ENCODE peak calls at places on chromosomes 12 and 14, in four cellular contexts. C is tibial nerve, E is hepatocyte, X is fibroblast of villous mesenchyme. R is an unnamed sample.

GRCh38 chr12:125330645-125331341 is 265.6 kb downstream of the AACS start:
- DNase-seq in C (peak; percentile 32), E (peak; percentile 77), X (peak; percentile 16), R (peak; percentile 62)

GRCh38 chr12:67151891-67152290 is 117.3 kb upstream of the CAND1 start:
- DNase-seq in C (no peak), E (peak; percentile 12), X (peak; percentile 28), R (no peak)

GRCh38 chr12:111413442-111414086 is 7.8 kb downstream of the SH2B3 start:
- DNase-seq in C (no peak), E (no peak), X (peak; percentile 80), R (no peak)

GRCh38 chr12:40942326-40942725 is 245.8 kb upstream of the PDZRN4 start:
- DNase-seq in C (no peak), E (peak; percentile 14), X (peak; percentile 10), R (no peak)

GRCh38 chr12:11482955-11483354 is 87.6 kb upstream of the PRB2 start:
- DNase-seq in C (no peak), E (no peak), X (peak; percentile 63), R (no peak)

GRCh38 chr14:96001866-96002510 is 37.2 kb upstream of the C14orf132 start:
- DNase-seq in C (no peak), E (no peak), X (no peak), R (no peak)

GRCh38 chr14:56333361-56334279 is 215.4 kb downstream of the PELI2 start:
- DNase-seq in C (no peak), E (peak; percentile 43), X (peak; percentile 88), R (no peak)

GRCh38 chr12:115323223-115323905 is 639.4 kb upstream of the TBX3 start:
- DNase-seq in C (no peak), E (no peak), X (peak; percentile 44), R (no peak)

GRCh38 chr14:48127674-48128073 is 452.3 kb upstream of the MDGA2 start:
- DNase-seq in C (no peak), E (no peak), X (no peak), R (no peak)

GRCh38 chr12:131226345-131227265 is 272.9 kb downstream of the ADGRD1 start:
- DNase-seq in C (no peak), E (no peak), X (no peak), R (no peak)

DNA sequence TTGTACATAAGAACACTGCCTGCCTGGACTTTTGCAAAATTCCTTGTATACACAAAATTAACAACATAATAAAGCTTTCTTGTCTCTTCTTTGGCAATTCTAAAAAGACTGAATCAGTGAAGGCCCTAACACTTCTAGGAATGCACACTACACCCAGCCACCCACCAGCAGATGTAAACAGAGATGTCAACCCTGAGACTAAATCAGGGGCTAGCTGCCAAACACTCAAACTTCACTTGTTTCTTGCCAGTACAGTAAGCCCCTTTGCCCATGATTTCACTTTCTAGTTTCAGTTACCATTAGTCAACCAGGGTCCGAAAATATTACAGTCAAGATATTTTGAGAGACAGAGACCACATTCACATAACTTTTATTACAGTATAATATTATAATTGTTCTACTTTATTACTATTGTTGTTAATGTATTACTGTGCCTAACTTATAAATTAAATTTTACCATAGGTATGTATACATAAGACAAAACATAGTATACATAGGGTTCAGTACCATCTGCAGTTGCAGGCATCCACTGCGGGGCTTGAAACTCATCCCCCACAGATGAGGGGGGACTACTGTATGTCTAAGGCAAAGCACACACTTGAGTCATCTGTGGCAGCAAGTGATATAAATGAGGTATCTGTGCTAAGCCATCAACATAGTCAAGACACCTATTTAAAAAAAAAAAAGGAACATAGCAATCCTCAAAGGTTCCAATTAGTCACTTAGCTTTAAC is 15.3 kb downstream of the DCAF5 start:
- DNase-seq in C (no peak), E (no peak), X (peak; percentile 16), R (no peak)
- H3K4me3 ChIP-seq in C (no peak overlapping the region), E (no peak overlapping the region), X (no peak overlapping the region), R (no peak overlapping the region)

GRCh38 chr12:42690264-42690663 is 100.7 kb upstream of the PRICKLE1 start:
- DNase-seq in C (no peak), E (no peak), X (no peak), R (no peak)
- TF ChIP-seq CTCF in C (no peak), E (no peak), X (no peak), R (no peak)

GRCh38 chr12:49566361-49566760 is 1.6 kb downstream of the MCRS1 start:
- DNase-seq in C (no peak), E (no peak), X (no peak), R (no peak)
- H3K4me3 ChIP-seq in C (no peak overlapping the region), E (no peak overlapping the region), X (no peak overlapping the region), R (no peak overlapping the region)

DNA sequence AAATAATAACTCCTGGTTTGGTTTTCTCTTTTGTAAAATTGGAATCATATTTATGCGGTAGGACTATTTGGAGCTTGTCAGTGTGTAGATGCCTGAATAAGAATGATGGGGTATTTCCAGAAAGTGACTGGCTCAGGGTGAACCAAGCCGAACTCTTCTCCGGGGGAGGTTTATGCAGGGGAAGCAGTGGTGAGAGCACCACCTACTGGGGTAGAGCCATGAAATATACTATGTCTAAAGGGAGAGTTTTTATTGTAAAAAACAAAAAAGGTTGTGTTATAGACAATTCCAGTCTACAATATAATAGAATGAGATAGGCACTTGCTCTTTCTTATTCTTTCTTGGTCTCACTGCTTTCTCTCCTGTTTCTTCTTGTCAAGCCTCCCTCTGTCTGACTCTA is 222.9 kb upstream of the SLC16A7 start:
- DNase-seq in C (no peak), E (peak; percentile 28), X (peak; percentile 5), R (peak; percentile 46)
- TF ChIP-seq CTCF in C (no peak), E (peak; percentile 41), X (peak; percentile 36), R (no peak)

GRCh38 chr12:101715045-101715444 is 17.6 kb downstream of the CHPT1 start:
- DNase-seq in C (no peak), E (no peak), X (no peak), R (no peak)

GRCh38 chr12:101719566-101719965 is 19.7 kb downstream of the SYCP3 start:
- DNase-seq in C (no peak), E (no peak), X (no peak), R (no peak)

GRCh38 chr12:101710289-101710688 is 12.8 kb downstream of the CHPT1 start:
- DNase-seq in C (no peak), E (no peak), X (no peak), R (no peak)

GRCh38 chr12:101713059-101713682 is 15.7 kb downstream of the CHPT1 start:
- DNase-seq in C (peak; percentile 27), E (peak; percentile 49), X (peak; percentile 72), R (peak; percentile 37)

DNA sequence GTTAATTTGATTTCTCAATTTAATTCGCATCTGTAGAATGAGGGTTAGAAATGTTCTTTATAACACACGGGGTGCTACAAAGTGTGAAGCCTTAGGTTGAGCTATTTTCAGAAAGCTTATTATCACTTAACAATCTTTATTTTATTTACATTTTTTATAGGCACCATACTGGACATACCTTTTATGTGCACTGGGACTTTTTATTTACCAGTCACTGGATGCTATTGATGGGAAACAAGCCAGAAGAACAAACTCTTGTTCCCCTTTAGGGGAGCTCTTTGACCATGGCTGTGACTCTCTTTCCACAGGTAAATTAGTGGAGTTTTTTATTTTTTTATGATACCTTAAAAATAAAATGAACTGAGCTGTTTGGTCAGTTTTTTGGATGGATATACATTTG is 16.5 kb downstream of the CHPT1 start:
- DNase-seq in C (no peak), E (no peak), X (no peak), R (no peak)
- H3K4me3 ChIP-seq in C (no peak overlapping the region), E (no peak overlapping the region), X (no peak overlapping the region), R (no peak overlapping the region)

R was measured in Caco-2.